ENCODE peak calls at places on chromosomes 16 and 17, in ten cellular contexts. T is colonic mucosa, K is ovary, E is cardiac muscle cell, X is uterus, U is heart right ventricle, G is adrenal gland, L is lung, C is stomach, M is prostate gland. B is an unnamed sample.
A peak's percentile ranks its signal among the peaks of the same experiment; 100 is the strongest.

GRCh38 chr16:11105038-11105903 is 150.7 kb downstream of the SOCS1 start:
- DNase-seq in T (peak; percentile 39), K (no peak), E (peak; percentile 96), X (peak; percentile 61), U (no peak), G (peak; percentile 89), L (peak; percentile 52), C (no peak), M (peak; percentile 9), B (no peak)

GRCh38 chr17:49382556-49382955 is 20.5 kb upstream of the ZNF652 start:
- DNase-seq in T (no peak), K (no peak), E (no peak), X (no peak), U (no peak), G (no peak), L (no peak), C (peak; percentile 59), M (no peak), B (no peak)

GRCh38 chr17:4509923-4510614 is 11.4 kb downstream of the SPNS2 start:
- DNase-seq in T (no peak), K (no peak), E (no peak), X (no peak), U (peak; percentile 63), G (peak; percentile 61), L (no peak), C (peak; percentile 51), M (no peak), B (peak; percentile 48)

GRCh38 chr17:42783062-42783777 is 2.8 kb downstream of the WNK4 start:
- DNase-seq in T (no peak), K (no peak), E (peak; percentile 81), X (no peak), U (no peak), G (no peak), L (no peak), C (no peak), M (no peak), B (no peak)

GRCh38 chr17:81035389-81036127 is 607 bp downstream of the BAIAP2 start:
- DNase-seq in T (no peak), K (peak; percentile 55), E (peak; percentile 42), X (no peak), U (no peak), G (no peak), L (no peak), C (no peak), M (no peak), B (no peak)

GRCh38 chr17:11330871-11331270 is 89.9 kb downstream of the SHISA6 start:
- DNase-seq in T (no peak), K (peak; percentile 26), E (peak; percentile 1), X (peak; percentile 72), U (peak; percentile 27), G (no peak), L (no peak), C (no peak), M (no peak), B (peak; percentile 18)

GRCh38 chr16:19912445-19913305 is 28.0 kb upstream of the GPRC5B start:
- DNase-seq in T (no peak), K (no peak), E (peak; percentile 14), X (no peak), U (no peak), G (no peak), L (no peak), C (no peak), M (no peak), B (no peak)

GRCh38 chr17:80494547-80494946 is 18.1 kb upstream of the NPTX1 start:
- DNase-seq in T (no peak), K (no peak), E (no peak), X (no peak), U (no peak), G (no peak), L (no peak), C (no peak), M (no peak), B (no peak)

GRCh38 chr17:17806611-17807010 is 30.2 kb downstream of the SREBF1 start:
- DNase-seq in T (no peak), K (no peak), E (no peak), X (no peak), U (no peak), G (no peak), L (no peak), C (no peak), M (no peak), B (no peak)

GRCh38 chr17:78322858-78323455 is 36.9 kb downstream of the SOCS3 start:
- DNase-seq in T (no peak), K (no peak), E (peak; percentile 72), X (peak; percentile 64), U (peak; percentile 86), G (no peak), L (no peak), C (no peak), M (no peak), B (peak; percentile 85)

GRCh38 chr17:75785770-75786538 is 1.3 kb downstream of the UNK start:
- DNase-seq in T (no peak), K (no peak), E (peak; percentile 55), X (no peak), U (no peak), G (no peak), L (no peak), C (no peak), M (no peak), B (no peak)

GRCh38 chr16:24119807-24120206 is 136.3 kb upstream of the CACNG3 start:
- DNase-seq in T (no peak), K (no peak), E (no peak), X (no peak), U (no peak), G (no peak), L (no peak), C (no peak), M (no peak), B (no peak)

DNA sequence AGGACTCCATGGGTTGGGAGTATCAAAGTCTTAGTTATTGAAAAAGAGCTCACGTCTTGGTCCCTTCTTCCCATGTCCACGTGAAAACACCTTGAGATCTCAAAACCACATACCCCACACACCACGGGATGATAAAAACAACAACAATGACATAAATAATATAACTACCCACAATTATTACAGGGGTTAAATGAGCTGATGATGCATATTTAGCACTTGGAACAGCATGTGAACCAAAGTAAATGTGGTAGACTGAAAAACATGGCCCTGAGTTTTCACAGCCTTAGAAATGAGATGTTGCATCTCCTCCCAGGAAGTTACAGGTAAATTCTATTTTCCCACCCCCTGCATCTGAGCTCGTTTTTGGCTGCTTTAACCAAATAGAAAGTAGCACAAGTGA is 208.9 kb downstream of the C16orf95 start:
- DNase-seq in T (no peak), K (no peak), E (no peak), X (no peak), U (no peak), G (no peak), L (no peak), C (no peak), M (no peak), B (no peak)
- TF ChIP-seq CTCF in T (no peak), K (no peak), E (no peak), X (no peak), U (no peak), G (no peak), L (no peak), C (no peak), M (no peak), B (no peak)

GRCh38 chr16:85513180-85513579 is 99.9 kb upstream of the GSE1 start:
- DNase-seq in T (no peak), K (no peak), E (no peak), X (no peak), U (no peak), G (no peak), L (no peak), C (no peak), M (no peak), B (no peak)
- H3K4me1 ChIP-seq in T (peaks cover 8% of the 10 kb centered on the region), K (peaks cover 26% of the 10 kb centered on the region), E (peaks cover 31% of the 10 kb centered on the region), X (peaks cover 7% of the 10 kb centered on the region), U (peaks cover 29% of the 10 kb centered on the region), G (peaks cover 15% of the 10 kb centered on the region), L (peaks cover 11% of the 10 kb centered on the region), C (peaks cover 32% of the 10 kb centered on the region), M (peaks cover 10% of the 10 kb centered on the region), B (peaks cover 29% of the 10 kb centered on the region)

GRCh38 chr17:10115536-10115932 is 82.9 kb downstream of the GAS7 start:
- DNase-seq in T (no peak), K (no peak), E (peak; percentile 52), X (no peak), U (no peak), G (no peak), L (no peak), C (no peak), M (no peak), B (no peak)

GRCh38 chr17:10116267-10116666 is 82.1 kb downstream of the GAS7 start:
- DNase-seq in T (no peak), K (no peak), E (no peak), X (no peak), U (no peak), G (no peak), L (no peak), C (no peak), M (no peak), B (no peak)

GRCh38 chr17:10116676-10117075 is 81.7 kb downstream of the GAS7 start:
- DNase-seq in T (no peak), K (no peak), E (no peak), X (no peak), U (no peak), G (no peak), L (no peak), C (no peak), M (no peak), B (no peak)

GRCh38 chr17:10117085-10117484 is 81.3 kb downstream of the GAS7 start:
- DNase-seq in T (no peak), K (no peak), E (no peak), X (no peak), U (no peak), G (no peak), L (no peak), C (no peak), M (no peak), B (no peak)

DNA sequence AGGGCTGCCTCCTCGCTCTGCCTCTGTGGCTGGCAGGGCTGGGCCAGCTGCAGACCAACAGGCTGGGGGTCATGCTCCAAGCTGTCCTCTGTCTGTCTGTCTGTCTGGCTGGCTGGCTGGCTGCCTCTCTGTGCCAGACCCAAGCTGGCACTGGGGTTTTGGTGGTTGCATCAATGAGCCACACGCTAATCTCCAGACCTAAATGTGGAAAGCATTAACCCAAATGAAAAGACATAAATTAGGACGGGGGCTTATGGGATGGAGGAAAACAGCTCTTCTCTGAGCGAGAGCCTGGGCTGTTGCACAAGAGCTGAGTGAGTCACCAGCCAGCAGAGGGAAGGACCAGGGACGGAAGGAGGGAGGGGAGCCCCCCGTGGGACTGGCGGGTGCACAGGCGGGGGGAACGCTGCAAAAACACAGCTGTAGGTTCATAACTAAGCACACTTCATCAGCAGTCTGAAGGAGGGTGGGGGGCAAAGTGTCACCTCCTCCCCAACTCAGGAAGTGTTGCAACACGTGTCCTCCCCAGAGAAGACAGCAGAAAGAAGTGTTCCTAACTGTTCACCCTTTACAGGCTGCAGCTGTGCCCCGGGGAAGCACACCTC is 83.4 kb downstream of the GAS7 start:
- DNase-seq in T (peak; percentile 77), K (peak; percentile 91), E (peak; percentile 98), X (peak; percentile 99), U (peak; percentile 91), G (peak; percentile 97), L (peak; percentile 84), C (peak; percentile 69), M (peak; percentile 79), B (peak; percentile 94)
- H3K27ac ChIP-seq in T (peak overlapping the region; percentile 73), K (peak overlapping the region; percentile 46), E (no peak overlapping the region), X (peak overlapping the region; percentile 89), U (peak overlapping the region; percentile 93), G (peak overlapping the region; percentile 73), L (peak overlapping the region; percentile 85), C (peak overlapping the region; percentile 76), M (peak overlapping the region; percentile 64), B (peak overlapping the region; percentile 94)

GRCh38 chr16:4616047-4616811 is 1.5 kb upstream of the UBALD1 start:
- DNase-seq in T (peak; percentile 99), K (peak; percentile 99), E (peak; percentile 100), X (peak; percentile 100), U (peak; percentile 100), G (peak; percentile 100), L (peak; percentile 100), C (peak; percentile 100), M (peak; percentile 100), B (peak; percentile 99)
- TF ChIP-seq CTCF in T (peak; percentile 28), K (peak; percentile 12), E (peak; percentile 44), X (peak; percentile 47), U (peak; percentile 68), G (peak; percentile 20), L (peak; percentile 40), C (no peak), M (peak; percentile 44), B (peak; percentile 51)